ENCODE peak calls at places on chromosome 13, in eight cellular contexts. C is tibial nerve, T is uterus, M is Peyer's patch, J is HCT116, F is breast epithelium, A is body of pancreas, B is IMR-90. E is an unnamed sample.

GRCh38 chr13:24489721-24490120 is 22.9 kb downstream of the PARP4 start:
- DNase-seq in C (no peak), T (no peak), M (no peak), J (no peak), F (no peak), A (no peak), B (no peak), E (no peak)

GRCh38 chr13:42859760-42860159 is 78.4 kb downstream of the FAM216B start:
- DNase-seq in C (no peak), T (no peak), M (no peak), J (no peak), F (no peak), A (no peak), B (no peak), E (no peak)

GRCh38 chr13:44165172-44165894 is 208.3 kb upstream of the SERP2 start:
- DNase-seq in C (no peak), T (no peak), M (no peak), J (no peak), F (no peak), A (no peak), B (no peak), E (no peak)

GRCh38 chr13:78881746-78882145 is 222.8 kb upstream of the OBI1 start:
- DNase-seq in C (no peak), T (no peak), M (no peak), J (no peak), F (no peak), A (no peak), B (no peak), E (no peak)

GRCh38 chr13:31441804-31442487 is 242.2 kb downstream of the B3GLCT start:
- DNase-seq in C (no peak), T (peak; percentile 85), M (no peak), J (no peak), F (no peak), A (peak; percentile 28), B (no peak), E (no peak)

GRCh38 chr13:39952244-39953233 is 297.1 kb downstream of the COG6 start:
- DNase-seq in C (no peak), T (peak; percentile 42), M (no peak), J (no peak), F (no peak), A (peak; percentile 7), B (peak; percentile 11), E (no peak)

GRCh38 chr13:103282571-103283450 is 216.6 kb upstream of the SLC10A2 start:
- DNase-seq in C (no peak), T (no peak), M (peak; percentile 49), J (no peak), F (no peak), A (no peak), B (peak; percentile 49), E (no peak)

GRCh38 chr13:53782400-53783030 is 753.9 kb downstream of the OLFM4 start:
- DNase-seq in C (no peak), T (no peak), M (no peak), J (no peak), F (no peak), A (peak; percentile 53), B (peak; percentile 17), E (no peak)

GRCh38 chr13:48580886-48581285 is 48.0 kb upstream of the RCBTB2 start:
- DNase-seq in C (no peak), T (no peak), M (no peak), J (no peak), F (no peak), A (no peak), B (no peak), E (no peak)

GRCh38 chr13:97165527-97166425 is 56.4 kb upstream of the MBNL2 start:
- DNase-seq in C (no peak), T (no peak), M (no peak), J (no peak), F (no peak), A (peak; percentile 9), B (no peak), E (no peak)

GRCh38 chr13:35979378-35979911 is 151.7 kb downstream of the DCLK1 start:
- DNase-seq in C (peak; percentile 79), T (peak; percentile 83), M (peak; percentile 73), J (no peak), F (no peak), A (peak; percentile 55), B (peak; percentile 83), E (peak; percentile 84)

GRCh38 chr13:67515895-67516294 is 285.8 kb upstream of the PCDH9 start:
- DNase-seq in C (no peak), T (no peak), M (no peak), J (no peak), F (no peak), A (no peak), B (peak; percentile 75), E (no peak)

GRCh38 chr13:26025771-26026170 is 26.0 kb downstream of the SHISA2 start:
- DNase-seq in C (no peak), T (no peak), M (no peak), J (no peak), F (no peak), A (no peak), B (no peak), E (no peak)
- H3K27ac ChIP-seq in C (no peak overlapping the region), T (no peak overlapping the region), M (no peak overlapping the region), J (no peak overlapping the region), F (no peak overlapping the region), A (no peak overlapping the region), B (no peak overlapping the region), E (no peak overlapping the region)

GRCh38 chr13:106246237-106246636 is 289.2 kb downstream of the EFNB2 start:
- DNase-seq in C (no peak), T (no peak), M (no peak), J (no peak), F (no peak), A (no peak), B (no peak), E (no peak)

GRCh38 chr13:106246817-106247216 is 288.6 kb downstream of the EFNB2 start:
- DNase-seq in C (no peak), T (no peak), M (no peak), J (no peak), F (no peak), A (no peak), B (no peak), E (no peak)

GRCh38 chr13:106241974-106242373 is 293.5 kb downstream of the EFNB2 start:
- DNase-seq in C (no peak), T (no peak), M (no peak), J (no peak), F (no peak), A (no peak), B (peak; percentile 2), E (no peak)

GRCh38 chr13:106242554-106242953 is 292.9 kb downstream of the EFNB2 start:
- DNase-seq in C (no peak), T (no peak), M (peak; percentile 57), J (no peak), F (no peak), A (no peak), B (no peak), E (no peak)

DNA sequence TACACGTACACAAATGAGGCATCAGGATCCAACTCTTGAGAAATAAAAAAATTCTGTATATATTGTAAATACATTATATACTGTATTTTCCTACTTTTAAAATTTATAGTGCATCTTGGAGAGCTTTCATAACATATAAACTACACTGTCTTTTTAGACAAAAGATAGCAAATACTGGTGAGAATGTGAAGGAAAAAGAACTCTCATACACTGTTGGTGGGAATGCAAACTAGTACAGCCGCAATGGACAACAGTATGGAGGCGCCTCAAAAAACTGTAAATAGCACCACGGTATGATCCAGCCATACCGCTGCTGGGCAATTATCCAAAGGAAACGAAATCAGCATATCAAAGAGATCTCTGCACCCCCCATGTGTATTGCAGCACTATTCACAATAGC is 292.5 kb downstream of the EFNB2 start:
- DNase-seq in C (no peak), T (no peak), M (no peak), J (no peak), F (no peak), A (no peak), B (no peak), E (no peak)
- H3K36me3 ChIP-seq in C (no peaks in the 10 kb centered on the region), T (no peaks in the 10 kb centered on the region), M (no peaks in the 10 kb centered on the region), J (no peaks in the 10 kb centered on the region), F (no peaks in the 10 kb centered on the region), A (no peaks in the 10 kb centered on the region), B (no peaks in the 10 kb centered on the region), E (no peaks in the 10 kb centered on the region)

DNA sequence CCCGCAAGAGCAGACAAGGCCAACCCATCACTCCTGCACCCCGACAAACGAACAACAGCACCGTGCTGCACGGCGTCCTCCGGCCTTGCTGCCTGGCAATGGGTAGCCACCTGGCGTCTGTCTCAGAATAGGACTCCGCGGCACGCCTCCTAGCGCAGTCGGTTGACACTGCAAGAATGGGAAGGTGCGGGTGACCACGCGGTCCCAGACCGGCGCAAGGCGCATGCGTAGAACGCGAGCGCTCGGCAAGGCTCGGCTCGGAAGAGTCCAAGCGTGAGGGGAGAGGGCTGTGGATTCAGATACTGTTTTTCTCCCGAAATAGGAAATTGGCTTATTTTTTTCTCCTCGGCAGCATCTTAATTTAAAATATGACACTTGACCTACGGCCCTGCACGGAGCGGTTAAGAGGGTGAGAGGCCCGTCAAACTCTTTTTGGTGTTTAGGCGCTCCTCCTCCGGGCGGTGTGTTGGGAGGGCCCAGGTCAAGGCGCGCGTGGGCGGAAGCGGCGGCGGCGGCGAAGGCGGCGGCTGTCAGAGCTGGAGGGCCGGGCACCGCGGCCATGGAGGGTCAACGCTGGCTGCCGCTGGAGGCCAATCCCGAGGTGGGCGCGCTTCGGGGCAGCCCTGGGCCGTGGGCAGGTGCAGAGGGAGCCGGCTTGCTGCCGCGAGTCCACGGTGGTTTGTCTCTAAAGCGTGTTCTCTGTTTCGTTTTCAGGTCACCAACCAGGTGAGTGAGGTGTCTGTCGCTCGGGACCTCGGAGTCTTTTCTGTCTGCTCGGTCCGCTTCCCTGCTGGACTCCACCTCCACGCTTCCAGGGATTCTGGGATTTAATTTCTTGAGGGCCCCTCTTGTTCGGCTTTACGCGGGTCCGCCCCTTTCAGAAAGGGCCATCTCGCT is at the start of gene UCHL3:
- DNase-seq in C (peak; percentile 87), T (peak; percentile 94), M (peak; percentile 98), J (peak; percentile 94), F (peak; percentile 96), A (peak; percentile 98), B (peak; percentile 95), E (peak; percentile 97)
- TF ChIP-seq POLR2A in C (no peak), T (no peak), M (peak; percentile 73), J (peak; percentile 58), F (no peak), A (peak; percentile 78), B (no peak), E (no peak)

GRCh38 chr13:82147526-82147925 is 1734.7 kb downstream of the SLITRK1 start:
- DNase-seq in C (no peak), T (no peak), M (no peak), J (no peak), F (no peak), A (no peak), B (no peak), E (no peak)
- H3K27ac ChIP-seq in C (no peak overlapping the region), T (no peak overlapping the region), M (no peak overlapping the region), J (no peak overlapping the region), F (no peak overlapping the region), A (no peak overlapping the region), B (no peak overlapping the region), E (no peak overlapping the region)

DNA sequence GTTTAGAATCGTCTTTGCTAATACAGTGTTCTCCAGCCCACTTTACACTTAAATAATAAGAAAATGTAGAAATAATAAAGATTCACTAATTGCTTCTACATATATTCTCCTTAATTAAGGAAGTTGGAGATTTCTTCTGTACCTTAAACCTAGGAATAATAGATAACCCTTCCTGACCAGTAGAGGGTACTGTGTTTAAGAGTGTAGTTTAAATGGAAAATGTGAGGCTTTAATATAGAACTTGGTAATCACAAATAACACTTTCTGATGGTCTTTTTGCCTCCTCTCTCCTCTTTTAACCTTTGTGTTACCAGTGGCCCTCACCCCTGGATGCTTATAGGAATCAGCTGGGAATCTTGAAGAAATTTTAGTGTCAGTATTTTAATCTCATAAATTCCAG is 20.7 kb downstream of the POMP start:
- DNase-seq in C (no peak), T (no peak), M (no peak), J (no peak), F (no peak), A (no peak), B (peak; percentile 31), E (no peak)
- H3K36me3 ChIP-seq in C (no peaks in the 10 kb centered on the region), T (no peaks in the 10 kb centered on the region), M (no peaks in the 10 kb centered on the region), J (peaks cover 40% of the 10 kb centered on the region), F (no peaks in the 10 kb centered on the region), A (no peaks in the 10 kb centered on the region), B (peaks cover 16% of the 10 kb centered on the region), E (no peaks in the 10 kb centered on the region)